ENCODE peak calls at places on chromosome 13, in nine cellular contexts. J is naive thymus-derived CD4-positive, alpha-beta T cell; X is aorta; C is cardiac muscle cell; F is heart left ventricle; U is CD8-positive, alpha-beta T cell; E is fibroblast of lung; W is neuronal stem cell; Q is epithelial cell of prostate. D is an unnamed sample.
A peak's percentile ranks its signal among the peaks of the same experiment; 100 is the strongest.

GRCh38 chr13:104648291-104648690 is 1582.1 kb upstream of the SLC10A2 start:
- DNase-seq in J (no peak), X (no peak), C (no peak), F (no peak), U (no peak), E (no peak), W (no peak), Q (no peak), D (no peak)

GRCh38 chr13:100339411-100339935 is 249.1 kb downstream of the GGACT start:
- DNase-seq in J (no peak), X (no peak), C (no peak), F (no peak), U (no peak), E (no peak), W (no peak), Q (no peak), D (no peak)

GRCh38 chr13:59318320-59318930 is 845.3 kb downstream of the DIAPH3 start:
- DNase-seq in J (peak; percentile 32), X (peak; percentile 69), C (peak; percentile 77), F (peak; percentile 69), U (no peak), E (peak; percentile 39), W (peak; percentile 84), Q (no peak), D (peak; percentile 91)

GRCh38 chr13:109938255-109938936 is 152.0 kb upstream of the IRS2 start:
- DNase-seq in J (no peak), X (no peak), C (peak; percentile 71), F (no peak), U (no peak), E (peak; percentile 87), W (no peak), Q (peak; percentile 61), D (no peak)

GRCh38 chr13:95156208-95156607 is 145.0 kb downstream of the ABCC4 start:
- DNase-seq in J (no peak), X (no peak), C (peak; percentile 63), F (no peak), U (no peak), E (peak; percentile 16), W (no peak), Q (no peak), D (no peak)

GRCh38 chr13:74288361-74288911 is 154.2 kb upstream of the KLF12 start:
- DNase-seq in J (no peak), X (peak; percentile 49), C (no peak), F (peak; percentile 61), U (no peak), E (no peak), W (peak; percentile 9), Q (no peak), D (peak; percentile 13)

GRCh38 chr13:85575110-85575509 is 224.1 kb downstream of the SLITRK6 start:
- DNase-seq in J (no peak), X (no peak), C (no peak), F (no peak), U (no peak), E (no peak), W (no peak), Q (no peak), D (no peak)

GRCh38 chr13:100573121-100573520 is 15.5 kb downstream of the GGACT start:
- DNase-seq in J (peak; percentile 61), X (peak; percentile 76), C (peak; percentile 88), F (peak; percentile 58), U (peak; percentile 23), E (peak; percentile 74), W (peak; percentile 66), Q (peak; percentile 37), D (peak; percentile 85)

GRCh38 chr13:98681017-98681416 is 71.5 kb downstream of the SLC15A1 start:
- DNase-seq in J (no peak), X (no peak), C (no peak), F (no peak), U (no peak), E (no peak), W (no peak), Q (no peak), D (no peak)

GRCh38 chr13:59305896-59306295 is 857.8 kb downstream of the DIAPH3 start:
- DNase-seq in J (no peak), X (no peak), C (no peak), F (no peak), U (no peak), E (peak; percentile 81), W (no peak), Q (no peak), D (no peak)

GRCh38 chr13:114166381-114167131 is 12.5 kb upstream of the CFAP97D2 start:
- DNase-seq in J (no peak), X (peak; percentile 82), C (no peak), F (peak; percentile 44), U (no peak), E (no peak), W (no peak), Q (no peak), D (no peak)

GRCh38 chr13:45409993-45410392 is 8.2 kb downstream of the SLC25A30 start:
- DNase-seq in J (no peak), X (no peak), C (no peak), F (no peak), U (no peak), E (no peak), W (no peak), Q (no peak), D (no peak)

GRCh38 chr13:97762141-97762540 is 191.3 kb upstream of the IPO5 start:
- DNase-seq in J (no peak), X (no peak), C (no peak), F (no peak), U (no peak), E (no peak), W (no peak), Q (no peak), D (no peak)

GRCh38 chr13:41613984-41614581 is 156.7 kb downstream of the RGCC start:
- DNase-seq in J (no peak), X (peak; percentile 60), C (peak; percentile 93), F (peak; percentile 80), U (no peak), E (peak; percentile 95), W (peak; percentile 2), Q (no peak), D (peak; percentile 16)

GRCh38 chr13:19927117-19927734 is 31.3 kb upstream of the ZMYM2 start:
- DNase-seq in J (no peak), X (no peak), C (peak; percentile 15), F (no peak), U (no peak), E (peak; percentile 24), W (no peak), Q (no peak), D (peak; percentile 22)

GRCh38 chr13:24503376-24503690 is 9.2 kb downstream of the PARP4 start:
- DNase-seq in J (no peak), X (no peak), C (no peak), F (no peak), U (no peak), E (no peak), W (no peak), Q (no peak), D (no peak)

GRCh38 chr13:45082964-45083363 is 37.3 kb upstream of the GTF2F2 start:
- DNase-seq in J (no peak), X (no peak), C (peak; percentile 13), F (no peak), U (no peak), E (peak; percentile 77), W (no peak), Q (peak; percentile 24), D (no peak)

GRCh38 chr13:45518525-45519235 is 53.9 kb downstream of the COG3 start:
- DNase-seq in J (no peak), X (no peak), C (peak; percentile 48), F (no peak), U (no peak), E (peak; percentile 79), W (no peak), Q (peak; percentile 75), D (no peak)

GRCh38 chr13:112877066-112877465 is 91.9 kb upstream of the MCF2L start:
- DNase-seq in J (no peak), X (no peak), C (no peak), F (no peak), U (no peak), E (no peak), W (no peak), Q (no peak), D (no peak)

GRCh38 chr13:44054525-44054924 is 174.8 kb downstream of the LACC1 start:
- DNase-seq in J (no peak), X (no peak), C (no peak), F (no peak), U (no peak), E (no peak), W (no peak), Q (no peak), D (no peak)

DNA sequence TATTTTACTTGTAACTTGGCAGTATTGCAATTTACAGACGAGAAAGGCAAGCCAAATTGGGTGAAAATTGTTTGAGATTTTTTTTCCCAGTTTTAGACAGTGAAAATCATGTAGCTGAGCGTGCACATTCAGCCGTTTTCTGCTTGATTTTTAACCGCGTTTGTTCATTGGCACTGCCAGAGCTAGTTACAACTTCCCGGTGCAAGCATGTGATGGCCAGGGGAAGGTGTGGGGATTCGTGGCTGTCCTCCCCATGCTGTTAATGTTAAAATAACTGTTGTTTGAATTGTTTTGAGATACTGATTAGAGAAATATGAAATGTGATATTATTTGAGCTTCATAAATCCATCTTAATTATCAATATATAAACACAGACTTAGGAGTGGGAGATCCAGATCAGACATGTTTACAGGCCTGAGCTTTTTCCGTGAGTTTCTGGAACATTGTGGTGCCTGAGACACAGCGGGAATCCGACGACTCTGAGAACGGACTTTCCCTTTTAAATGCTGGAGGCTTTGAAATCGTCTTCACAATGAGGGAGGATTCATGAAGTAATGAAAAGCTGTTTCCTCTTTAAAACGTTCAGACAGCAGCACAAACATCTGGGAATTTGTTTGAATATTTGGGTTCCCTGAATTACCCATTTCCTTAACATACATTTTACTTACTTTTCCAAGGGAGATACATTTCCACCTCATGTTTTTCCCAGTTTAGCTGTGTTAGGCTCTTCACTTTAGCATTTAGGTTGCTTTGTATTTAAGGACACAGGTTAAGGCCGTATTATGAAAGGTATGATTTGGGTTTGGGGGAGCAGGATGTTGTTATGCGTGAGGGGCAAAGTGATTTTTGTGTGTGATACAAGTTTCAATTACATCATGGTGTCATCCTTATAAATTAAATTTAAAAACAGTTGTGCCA is 125.8 kb downstream of the KCNRG start:
- DNase-seq in J (no peak), X (peak; percentile 58), C (peak; percentile 5), F (no peak), U (no peak), E (no peak), W (peak; percentile 17), Q (no peak), D (peak; percentile 71)
- H3K27ac ChIP-seq in J (no peak overlapping the region), X (no peak overlapping the region), C (no peak overlapping the region), F (no peak overlapping the region), U (no peak overlapping the region), E (no peak overlapping the region), W (no peak overlapping the region), Q (no peak overlapping the region), D (no peak overlapping the region)

GRCh38 chr13:77019756-77020155 is 7.2 kb downstream of the FBXL3 start:
- DNase-seq in J (no peak), X (no peak), C (no peak), F (no peak), U (no peak), E (no peak), W (no peak), Q (no peak), D (no peak)
- H3K27ac ChIP-seq in J (no peak overlapping the region), X (no peak overlapping the region), C (no peak overlapping the region), F (no peak overlapping the region), U (no peak overlapping the region), E (no peak overlapping the region), W (no peak overlapping the region), Q (no peak overlapping the region), D (no peak overlapping the region)

GRCh38 chr13:33129094-33129832 is 113.0 kb downstream of the KL start:
- DNase-seq in J (no peak), X (no peak), C (no peak), F (no peak), U (no peak), E (no peak), W (no peak), Q (no peak), D (no peak)
- H3K27ac ChIP-seq in J (no peak overlapping the region), X (no peak overlapping the region), C (no peak overlapping the region), F (peak overlapping the region; percentile 21), U (no peak overlapping the region), E (no peak overlapping the region), W (no peak overlapping the region), Q (no peak overlapping the region), D (no peak overlapping the region)

GRCh38 chr13:31964168-31964567 is 67.4 kb upstream of the FRY start:
- DNase-seq in J (no peak), X (no peak), C (no peak), F (no peak), U (no peak), E (no peak), W (no peak), Q (no peak), D (no peak)
- H3K27ac ChIP-seq in J (no peak overlapping the region), X (no peak overlapping the region), C (no peak overlapping the region), F (no peak overlapping the region), U (no peak overlapping the region), E (no peak overlapping the region), W (no peak overlapping the region), Q (peak overlapping the region; percentile 15), D (no peak overlapping the region)

D was measured in neural progenitor cell.